ENCODE peak calls at places on chromosomes 16 and 17, in seven cellular contexts. One of them, this sample, is unnamed.

GRCh38 chr17:50055055-50055425 is 870 bp upstream of the ITGA3 start:
- DNase-seq in BJ: no peak
- DNase-seq in PC-3: peak
- DNase-seq in pancreas: peak
- DNase-seq in A549: no peak
- DNase-seq in nephron progenitor cell: peak
- DNase-seq in astrocyte of the spinal cord: no peak
- DNase-seq in this sample: peak

GRCh38 chr17:3813171-3813570 is 12.2 kb upstream of the ITGAE start:
- DNase-seq in pancreas: no peak
- DNase-seq in astrocyte of the spinal cord: no peak
- DNase-seq in BJ: no peak
- DNase-seq in PC-3: no peak
- DNase-seq in A549: no peak
- DNase-seq in nephron progenitor cell: no peak
- DNase-seq in this sample: no peak

GRCh38 chr17:41797377-41797776 is 10.9 kb upstream of the JUP start:
- DNase-seq in PC-3: no peak
- DNase-seq in pancreas: no peak
- DNase-seq in astrocyte of the spinal cord: no peak
- DNase-seq in nephron progenitor cell: no peak
- DNase-seq in A549: no peak
- DNase-seq in BJ: no peak
- DNase-seq in this sample: no peak

GRCh38 chr16:12874135-12874534 is 27.3 kb upstream of the SHISA9 start:
- DNase-seq in nephron progenitor cell: no peak
- DNase-seq in astrocyte of the spinal cord: peak
- DNase-seq in PC-3: peak
- DNase-seq in A549: peak
- DNase-seq in BJ: peak
- DNase-seq in pancreas: no peak
- DNase-seq in this sample: no peak

GRCh38 chr17:11240041-11240801 is 792 bp upstream of the SHISA6 start:
- DNase-seq in nephron progenitor cell: peak
- DNase-seq in astrocyte of the spinal cord: no peak
- DNase-seq in A549: no peak
- DNase-seq in PC-3: no peak
- DNase-seq in BJ: no peak
- DNase-seq in pancreas: peak
- DNase-seq in this sample: no peak

GRCh38 chr16:8493885-8494487 is 96.3 kb downstream of the TMEM114 start:
- DNase-seq in PC-3: no peak
- DNase-seq in A549: no peak
- DNase-seq in astrocyte of the spinal cord: no peak
- DNase-seq in BJ: no peak
- DNase-seq in nephron progenitor cell: no peak
- DNase-seq in pancreas: no peak
- DNase-seq in this sample: no peak

GRCh38 chr17:41909088-41909487 is 9.7 kb downstream of the ACLY start:
- DNase-seq in pancreas: no peak
- DNase-seq in BJ: no peak
- DNase-seq in PC-3: no peak
- DNase-seq in A549: no peak
- DNase-seq in astrocyte of the spinal cord: no peak
- DNase-seq in nephron progenitor cell: peak
- DNase-seq in this sample: no peak

GRCh38 chr17:46782250-46782953 is 36.1 kb downstream of the WNT3 start:
- DNase-seq in A549: peak
- DNase-seq in pancreas: peak
- DNase-seq in BJ: no peak
- DNase-seq in astrocyte of the spinal cord: peak
- DNase-seq in PC-3: peak
- DNase-seq in nephron progenitor cell: peak
- DNase-seq in this sample: peak

GRCh38 chr16:3038256-3038655 is 1.5 kb upstream of the BICDL2 start:
- DNase-seq in BJ: no peak
- DNase-seq in nephron progenitor cell: no peak
- DNase-seq in pancreas: peak
- DNase-seq in PC-3: no peak
- DNase-seq in astrocyte of the spinal cord: no peak
- DNase-seq in A549: no peak
- DNase-seq in this sample: peak

GRCh38 chr16:46730801-46731690 is 17.1 kb downstream of the MYLK3 start:
- DNase-seq in A549: no peak
- DNase-seq in PC-3: no peak
- DNase-seq in pancreas: no peak
- DNase-seq in astrocyte of the spinal cord: no peak
- DNase-seq in BJ: no peak
- DNase-seq in nephron progenitor cell: no peak
- DNase-seq in this sample: no peak

GRCh38 chr17:27921599-27921998 is 28.4 kb upstream of the LYRM9 start:
- DNase-seq in PC-3: no peak
- DNase-seq in pancreas: no peak
- DNase-seq in A549: no peak
- DNase-seq in astrocyte of the spinal cord: no peak
- DNase-seq in nephron progenitor cell: no peak
- DNase-seq in BJ: no peak
- DNase-seq in this sample: no peak

GRCh38 chr17:81884520-81884919 is 6.9 kb downstream of the ALYREF start:
- DNase-seq in pancreas: no peak
- DNase-seq in PC-3: no peak
- DNase-seq in BJ: no peak
- DNase-seq in nephron progenitor cell: no peak
- DNase-seq in A549: no peak
- DNase-seq in astrocyte of the spinal cord: no peak
- DNase-seq in this sample: no peak

GRCh38 chr17:72021417-72022041 is 99.3 kb upstream of the SOX9 start:
- DNase-seq in nephron progenitor cell: no peak
- DNase-seq in astrocyte of the spinal cord: no peak
- DNase-seq in PC-3: no peak
- DNase-seq in BJ: no peak
- DNase-seq in A549: no peak
- DNase-seq in pancreas: no peak
- DNase-seq in this sample: no peak

GRCh38 chr17:16430650-16431049 is 15.3 kb downstream of the TRPV2 start:
- DNase-seq in pancreas: no peak
- DNase-seq in nephron progenitor cell: no peak
- DNase-seq in BJ: no peak
- DNase-seq in astrocyte of the spinal cord: no peak
- DNase-seq in A549: no peak
- DNase-seq in PC-3: no peak
- DNase-seq in this sample: no peak

GRCh38 chr16:9824191-9824590 is 358.0 kb downstream of the GRIN2A start:
- DNase-seq in astrocyte of the spinal cord: no peak
- DNase-seq in A549: no peak
- DNase-seq in PC-3: no peak
- DNase-seq in BJ: no peak
- DNase-seq in pancreas: no peak
- DNase-seq in nephron progenitor cell: no peak
- DNase-seq in this sample: no peak

GRCh38 chr16:27982184-27982583 is 81.3 kb downstream of the GSG1L start:
- DNase-seq in PC-3: no peak
- DNase-seq in astrocyte of the spinal cord: no peak
- DNase-seq in BJ: no peak
- DNase-seq in nephron progenitor cell: no peak
- DNase-seq in A549: no peak
- DNase-seq in pancreas: no peak
- DNase-seq in this sample: no peak

GRCh38 chr17:63382136-63382535 is 64.0 kb downstream of the CYB561 start:
- DNase-seq in pancreas: no peak
- DNase-seq in PC-3: no peak
- DNase-seq in nephron progenitor cell: no peak
- DNase-seq in astrocyte of the spinal cord: no peak
- DNase-seq in BJ: no peak
- DNase-seq in A549: no peak
- DNase-seq in this sample: no peak

GRCh38 chr17:27579897-27580321 is 51.1 kb upstream of the LGALS9 start:
- DNase-seq in pancreas: no peak
- DNase-seq in PC-3: peak
- DNase-seq in A549: no peak
- DNase-seq in BJ: no peak
- DNase-seq in nephron progenitor cell: no peak
- DNase-seq in astrocyte of the spinal cord: no peak
- DNase-seq in this sample: no peak

GRCh38 chr16:89841275-89841674 is 13.0 kb downstream of the SPIRE2 start:
- DNase-seq in astrocyte of the spinal cord: no peak
- DNase-seq in pancreas: no peak
- DNase-seq in BJ: no peak
- DNase-seq in PC-3: no peak
- DNase-seq in A549: no peak
- DNase-seq in nephron progenitor cell: no peak
- DNase-seq in this sample: no peak

GRCh38 chr16:72094266-72094610 is 591 bp downstream of the DHX38 start:
- DNase-seq in pancreas: no peak
- DNase-seq in nephron progenitor cell: no peak
- DNase-seq in PC-3: peak
- DNase-seq in A549: no peak
- DNase-seq in BJ: no peak
- DNase-seq in astrocyte of the spinal cord: no peak
- DNase-seq in this sample: no peak

GRCh38 chr17:59513934-59514841 is 51.2 kb upstream of the DHX40 start:
- DNase-seq in BJ: no peak
- DNase-seq in pancreas: peak
- DNase-seq in PC-3: peak
- DNase-seq in A549: peak
- DNase-seq in astrocyte of the spinal cord: peak
- DNase-seq in nephron progenitor cell: no peak
- DNase-seq in this sample: peak

DNA sequence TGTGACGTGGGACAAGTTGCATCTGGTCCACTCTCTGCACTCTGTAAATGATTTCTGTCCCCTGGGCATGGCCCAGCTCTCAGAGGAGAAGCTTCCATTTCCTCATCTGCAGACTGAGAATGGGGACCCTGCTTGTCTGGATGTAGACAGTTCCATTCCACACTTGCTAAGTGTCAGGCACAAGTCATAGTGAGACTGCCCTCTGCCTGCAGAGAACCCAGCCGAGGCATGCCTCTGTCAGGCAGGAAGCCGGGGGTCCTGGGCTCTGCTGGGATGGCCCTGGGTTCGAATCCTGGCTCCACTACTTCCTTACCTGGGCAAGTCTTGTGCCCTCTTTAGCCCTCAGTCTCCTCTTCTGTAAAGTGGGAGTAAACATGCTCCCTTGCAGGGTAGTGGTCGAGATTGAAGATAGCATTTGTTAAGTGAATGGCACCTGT is 4.1 kb downstream of the MAP2K3 start:
- DNase-seq in astrocyte of the spinal cord: no peak
- DNase-seq in A549: no peak
- DNase-seq in PC-3: peak
- DNase-seq in pancreas: no peak
- DNase-seq in BJ: no peak
- DNase-seq in nephron progenitor cell: no peak
- DNase-seq in this sample: peak
- TF ChIP-seq CTCF in astrocyte of the spinal cord: peak
- TF ChIP-seq CTCF in A549: no peak
- TF ChIP-seq CTCF in PC-3: peak
- TF ChIP-seq CTCF in pancreas: no peak
- TF ChIP-seq CTCF in BJ: no peak
- TF ChIP-seq CTCF in nephron progenitor cell: no peak
- TF ChIP-seq CTCF in this sample: no peak

GRCh38 chr16:81598083-81598482 is 153.5 kb downstream of the CMIP start:
- DNase-seq in A549: no peak
- DNase-seq in nephron progenitor cell: no peak
- DNase-seq in astrocyte of the spinal cord: no peak
- DNase-seq in PC-3: no peak
- DNase-seq in pancreas: no peak
- DNase-seq in BJ: no peak
- DNase-seq in this sample: no peak
- TF ChIP-seq CTCF in A549: peak
- TF ChIP-seq CTCF in nephron progenitor cell: no peak
- TF ChIP-seq CTCF in astrocyte of the spinal cord: no peak
- TF ChIP-seq CTCF in PC-3: peak
- TF ChIP-seq CTCF in pancreas: no peak
- TF ChIP-seq CTCF in BJ: no peak
- TF ChIP-seq CTCF in this sample: peak

DNA sequence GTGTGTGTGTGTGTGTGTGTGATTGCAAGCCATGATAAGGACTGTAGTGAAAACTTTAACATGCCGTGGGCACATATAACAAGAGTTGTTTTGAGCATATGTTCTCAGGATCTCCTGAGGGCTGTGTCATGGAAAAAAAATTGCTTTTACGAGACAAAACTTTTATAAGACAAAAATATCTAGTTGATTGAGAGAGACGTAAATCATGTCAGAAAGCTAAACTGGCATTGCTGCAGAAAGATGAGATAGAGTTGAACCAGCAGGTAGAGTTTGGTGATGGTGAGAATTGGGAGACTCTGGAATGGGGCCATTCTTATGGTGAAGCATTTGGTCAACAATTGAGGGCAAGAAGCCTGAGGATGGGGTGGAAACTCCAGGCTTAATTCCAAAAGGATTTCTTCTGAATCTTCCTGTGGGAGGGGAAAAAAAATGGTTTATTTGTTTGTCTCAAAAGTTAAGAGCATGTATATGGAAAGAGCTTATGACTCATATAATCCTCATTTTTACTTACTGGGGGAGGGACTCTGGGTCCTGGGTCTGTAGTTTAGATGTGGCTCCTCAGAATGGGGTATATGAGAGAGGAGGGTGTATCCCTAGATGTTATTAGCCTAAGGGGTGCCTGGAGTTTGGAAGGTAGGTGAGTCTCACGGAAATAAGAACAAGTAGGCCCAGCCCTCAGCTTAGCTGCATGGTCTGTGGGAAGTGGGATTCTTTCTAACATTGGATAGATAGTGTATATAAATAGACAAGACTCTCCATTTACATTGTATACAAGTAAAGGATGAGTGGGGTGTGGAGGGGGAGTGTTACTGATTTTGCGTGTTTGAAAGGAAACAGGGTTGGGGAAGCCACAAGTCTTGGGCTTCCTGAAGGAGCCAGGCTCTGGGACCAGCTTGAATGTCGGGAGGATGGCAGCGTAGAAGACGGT is 7.1 kb downstream of the MINK1 start:
- DNase-seq in PC-3: peak
- DNase-seq in nephron progenitor cell: no peak
- DNase-seq in A549: no peak
- DNase-seq in astrocyte of the spinal cord: no peak
- DNase-seq in BJ: no peak
- DNase-seq in pancreas: no peak
- DNase-seq in this sample: no peak
- TF ChIP-seq CTCF in PC-3: no peak
- TF ChIP-seq CTCF in nephron progenitor cell: no peak
- TF ChIP-seq CTCF in A549: no peak
- TF ChIP-seq CTCF in astrocyte of the spinal cord: no peak
- TF ChIP-seq CTCF in BJ: no peak
- TF ChIP-seq CTCF in pancreas: no peak
- TF ChIP-seq CTCF in this sample: no peak

DNA sequence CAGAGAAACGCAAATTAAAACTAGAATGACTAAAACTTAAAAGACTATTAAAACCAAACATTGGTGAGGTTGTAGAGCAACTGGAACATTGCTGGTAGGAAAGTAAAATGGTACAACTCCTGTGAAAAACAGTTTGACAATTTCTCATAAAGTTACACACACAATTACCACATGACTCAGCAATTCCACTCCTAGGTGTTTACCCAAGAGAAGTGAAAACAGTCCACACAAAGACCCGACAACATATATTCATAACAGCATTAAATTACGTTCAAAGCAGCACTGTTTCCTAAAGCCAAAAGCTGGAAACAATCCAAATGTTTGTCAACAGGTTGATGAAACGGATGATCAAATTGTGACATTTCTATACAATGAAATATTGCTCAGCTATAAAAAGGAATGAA is 26.5 kb upstream of the ALOX12 start:
- DNase-seq in astrocyte of the spinal cord: no peak
- DNase-seq in BJ: no peak
- DNase-seq in pancreas: no peak
- DNase-seq in nephron progenitor cell: no peak
- DNase-seq in A549: no peak
- DNase-seq in PC-3: peak
- DNase-seq in this sample: no peak
- TF ChIP-seq CTCF in astrocyte of the spinal cord: no peak
- TF ChIP-seq CTCF in BJ: no peak
- TF ChIP-seq CTCF in pancreas: no peak
- TF ChIP-seq CTCF in nephron progenitor cell: no peak
- TF ChIP-seq CTCF in A549: no peak
- TF ChIP-seq CTCF in PC-3: no peak
- TF ChIP-seq CTCF in this sample: no peak

This sample was measured in Calu3.